ENCODE peak calls at places on chromosomes 4 and X, in ten cellular contexts. P, S, K, Z, U, M, Y, H, I and B are unnamed samples.
A peak's percentile ranks its signal among the peaks of the same experiment; 100 is the strongest.

GRCh38 chr4:76197971-76198410 is 15.6 kb downstream of the SCARB2 start:
- DNase-seq in P (no peak), S (peak; percentile 51), K (peak; percentile 74), Z (no peak), U (peak; percentile 52), M (no peak), Y (peak; percentile 68), H (no peak), I (peak; percentile 89), B (peak; percentile 78)

GRCh38 chr4:150178161-150178560 is 99.9 kb downstream of the DCLK2 start:
- DNase-seq in P (no peak), S (no peak), K (no peak), Z (no peak), U (no peak), M (no peak), Y (no peak), H (no peak), I (no peak), B (no peak)

GRCh38 chr4:83025563-83025962 is 9.4 kb upstream of the COPS4 start:
- DNase-seq in P (no peak), S (no peak), K (no peak), Z (no peak), U (peak; percentile 24), M (no peak), Y (no peak), H (no peak), I (no peak), B (no peak)

GRCh38 chr4:169045862-169046584 is 36.0 kb upstream of the CBR4 start:
- DNase-seq in P (no peak), S (no peak), K (no peak), Z (no peak), U (no peak), M (no peak), Y (no peak), H (no peak), I (no peak), B (no peak)

GRCh38 chr4:93791570-93792195 is 36.9 kb upstream of the ATOH1 start:
- DNase-seq in P (peak; percentile 3), S (peak; percentile 13), K (peak; percentile 10), Z (no peak), U (peak; percentile 22), M (peak; percentile 53), Y (no peak), H (no peak), I (peak; percentile 55), B (peak; percentile 14)

GRCh38 chr4:160537681-160538080 is 1434.8 kb downstream of the RAPGEF2 start:
- DNase-seq in P (no peak), S (no peak), K (no peak), Z (no peak), U (no peak), M (no peak), Y (no peak), H (no peak), I (no peak), B (no peak)

GRCh38 chr4:48127231-48127881 is 6.7 kb downstream of the TXK start:
- DNase-seq in P (no peak), S (no peak), K (no peak), Z (no peak), U (no peak), M (no peak), Y (no peak), H (no peak), I (no peak), B (no peak)

GRCh38 chrX:3393581-3394111 is 47.2 kb upstream of the MXRA5 start:
- DNase-seq in P (no peak), S (no peak), K (no peak), Z (no peak), U (no peak), M (no peak), Y (no peak), H (no peak), I (no peak), B (no peak)

GRCh38 chrX:122866527-122866926 is 317.6 kb upstream of the GRIA3 start:
- DNase-seq in P (no peak), S (no peak), K (no peak), Z (no peak), U (peak; percentile 66), M (no peak), Y (no peak), H (no peak), I (no peak), B (no peak)

GRCh38 chr4:172481802-172482508 is 668.8 kb downstream of the GALNTL6 start:
- DNase-seq in P (no peak), S (no peak), K (no peak), Z (no peak), U (no peak), M (no peak), Y (no peak), H (no peak), I (no peak), B (no peak)

GRCh38 chr4:48046059-48046458 is 29.5 kb downstream of the NIPAL1 start:
- DNase-seq in P (no peak), S (no peak), K (no peak), Z (no peak), U (no peak), M (no peak), Y (no peak), H (no peak), I (no peak), B (no peak)

GRCh38 chr4:128776794-128777216 is 32.7 kb upstream of the JADE1 start:
- DNase-seq in P (no peak), S (no peak), K (no peak), Z (no peak), U (peak; percentile 10), M (no peak), Y (no peak), H (no peak), I (no peak), B (no peak)

GRCh38 chr4:123593655-123594054 is 197.1 kb downstream of the SPRY1 start:
- DNase-seq in P (no peak), S (peak; percentile 10), K (no peak), Z (no peak), U (no peak), M (no peak), Y (no peak), H (no peak), I (no peak), B (no peak)

GRCh38 chr4:89724716-89725115 is 112.2 kb downstream of the SNCA start:
- DNase-seq in P (no peak), S (no peak), K (no peak), Z (no peak), U (no peak), M (no peak), Y (no peak), H (no peak), I (no peak), B (no peak)

GRCh38 chrX:133980406-133980805 is 5.0 kb downstream of the GPC3 start:
- DNase-seq in P (no peak), S (no peak), K (no peak), Z (no peak), U (no peak), M (no peak), Y (no peak), H (no peak), I (no peak), B (no peak)

GRCh38 chr4:124862261-124862660 is 149.7 kb upstream of the ANKRD50 start:
- DNase-seq in P (no peak), S (no peak), K (no peak), Z (no peak), U (no peak), M (no peak), Y (no peak), H (no peak), I (no peak), B (no peak)